ENCODE peak calls at places on chromosomes 3 and 15, in five cellular contexts. One of them, this sample, is unnamed.

GRCh38 chr3:195736866-195737490 is 16.2 kb downstream of the MUC20 start:
- DNase-seq in progenitor cell of endocrine pancreas: no peak
- DNase-seq in astrocyte: no peak
- DNase-seq in GM12865: no peak
- DNase-seq in SK-N-SH: no peak
- DNase-seq in this sample: no peak

GRCh38 chr3:55570361-55570760 is 83.3 kb upstream of the WNT5A start:
- DNase-seq in SK-N-SH: no peak
- DNase-seq in progenitor cell of endocrine pancreas: no peak
- DNase-seq in astrocyte: peak; percentile 76
- DNase-seq in GM12865: no peak
- DNase-seq in this sample: no peak

GRCh38 chr3:8629151-8630021 is 15.2 kb downstream of the SSUH2 start:
- DNase-seq in SK-N-SH: no peak
- DNase-seq in astrocyte: peak; percentile 93
- DNase-seq in GM12865: peak; percentile 54
- DNase-seq in progenitor cell of endocrine pancreas: no peak
- DNase-seq in this sample: peak; percentile 87

GRCh38 chr3:196406806-196407470 is 25.3 kb downstream of the UBXN7 start:
- DNase-seq in SK-N-SH: peak; percentile 42
- DNase-seq in GM12865: no peak
- DNase-seq in progenitor cell of endocrine pancreas: no peak
- DNase-seq in astrocyte: peak; percentile 76
- DNase-seq in this sample: peak; percentile 82

GRCh38 chr3:61809879-61810278 is 248.5 kb downstream of the PTPRG start:
- DNase-seq in astrocyte: no peak
- DNase-seq in progenitor cell of endocrine pancreas: no peak
- DNase-seq in SK-N-SH: no peak
- DNase-seq in GM12865: no peak
- DNase-seq in this sample: no peak

GRCh38 chr3:124639406-124640237 is 90.6 kb upstream of the UMPS start:
- DNase-seq in progenitor cell of endocrine pancreas: no peak
- DNase-seq in GM12865: peak; percentile 62
- DNase-seq in SK-N-SH: no peak
- DNase-seq in astrocyte: no peak
- DNase-seq in this sample: no peak

GRCh38 chr3:102269401-102269800 is 165.4 kb upstream of the ZPLD1 start:
- DNase-seq in SK-N-SH: no peak
- DNase-seq in progenitor cell of endocrine pancreas: no peak
- DNase-seq in astrocyte: no peak
- DNase-seq in GM12865: no peak
- DNase-seq in this sample: no peak

GRCh38 chr3:135992072-135992471 is 26.5 kb downstream of the PPP2R3A start:
- DNase-seq in SK-N-SH: no peak
- DNase-seq in GM12865: no peak
- DNase-seq in astrocyte: peak; percentile 89
- DNase-seq in progenitor cell of endocrine pancreas: no peak
- DNase-seq in this sample: peak; percentile 86

GRCh38 chr15:100596792-100597191 is 5.2 kb downstream of the LINS1 start:
- DNase-seq in SK-N-SH: no peak
- DNase-seq in GM12865: peak; percentile 91
- DNase-seq in progenitor cell of endocrine pancreas: no peak
- DNase-seq in astrocyte: peak; percentile 78
- DNase-seq in this sample: no peak

DNA sequence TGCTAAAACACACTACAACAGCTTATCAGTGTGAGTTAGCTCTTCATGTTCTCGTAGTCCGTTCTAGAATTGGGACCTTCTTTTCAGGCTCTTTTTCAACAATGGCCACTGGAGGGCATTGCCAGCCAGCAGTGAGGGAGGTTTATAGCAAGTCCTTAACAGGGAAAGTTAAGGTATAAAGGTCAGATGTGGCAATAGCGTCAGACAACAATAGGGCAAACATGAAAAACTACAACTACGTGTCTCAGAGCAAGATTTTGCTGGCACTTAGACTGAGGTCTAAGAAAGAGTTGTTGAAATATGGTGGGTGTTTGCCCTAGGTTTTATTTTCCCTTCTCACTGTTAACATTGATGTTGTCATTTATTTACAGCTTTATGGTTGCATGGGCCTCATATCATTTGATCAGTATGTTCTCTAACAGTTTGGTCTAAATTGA is 161.4 kb downstream of the GMNC start:
- DNase-seq in SK-N-SH: no peak
- DNase-seq in GM12865: peak; percentile 47
- DNase-seq in astrocyte: peak; percentile 18
- DNase-seq in progenitor cell of endocrine pancreas: peak; percentile 10
- DNase-seq in this sample: peak; percentile 37
- TF ChIP-seq CTCF in SK-N-SH: peak; percentile 67
- TF ChIP-seq CTCF in GM12865: peak; percentile 47
- TF ChIP-seq CTCF in astrocyte: peak; percentile 53
- TF ChIP-seq CTCF in progenitor cell of endocrine pancreas: peak; percentile 69
- TF ChIP-seq CTCF in this sample: peak; percentile 77

DNA sequence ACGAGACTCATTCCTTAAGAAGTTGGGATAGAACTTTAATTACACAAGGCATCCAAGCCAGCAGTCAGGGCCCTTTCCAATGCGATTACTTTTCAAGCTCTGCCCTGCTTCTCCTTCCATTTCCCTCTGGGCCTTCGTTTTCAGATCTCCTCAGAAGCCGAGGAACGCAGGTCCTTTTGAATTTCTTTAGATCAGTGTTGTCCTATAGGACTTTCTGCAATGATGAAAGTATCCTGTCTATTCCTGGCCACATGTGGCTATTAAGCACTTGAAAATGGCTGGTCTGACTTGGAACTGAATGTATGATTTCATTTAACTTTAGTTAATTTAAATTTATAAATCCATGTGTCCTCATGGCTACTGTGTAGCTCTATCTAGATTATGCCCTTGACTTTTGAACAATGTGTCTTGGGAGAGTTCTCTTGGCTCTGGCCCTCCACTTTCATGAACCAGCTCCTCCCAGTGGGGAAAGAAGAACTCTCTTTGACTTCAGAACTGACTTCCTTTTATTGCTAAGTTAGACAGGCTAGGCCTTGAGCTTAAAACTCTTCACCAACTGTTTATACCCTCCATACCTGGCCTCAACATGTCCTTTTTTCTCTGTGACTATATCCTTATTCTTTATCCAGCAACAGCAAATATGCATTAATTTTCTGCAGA is 22.7 kb downstream of the TGFBR2 start:
- DNase-seq in astrocyte: no peak
- DNase-seq in SK-N-SH: no peak
- DNase-seq in progenitor cell of endocrine pancreas: no peak
- DNase-seq in GM12865: no peak
- DNase-seq in this sample: peak; percentile 21
- TF ChIP-seq CTCF in astrocyte: no peak
- TF ChIP-seq CTCF in SK-N-SH: peak; percentile 32
- TF ChIP-seq CTCF in progenitor cell of endocrine pancreas: no peak
- TF ChIP-seq CTCF in GM12865: no peak
- TF ChIP-seq CTCF in this sample: peak; percentile 53

DNA sequence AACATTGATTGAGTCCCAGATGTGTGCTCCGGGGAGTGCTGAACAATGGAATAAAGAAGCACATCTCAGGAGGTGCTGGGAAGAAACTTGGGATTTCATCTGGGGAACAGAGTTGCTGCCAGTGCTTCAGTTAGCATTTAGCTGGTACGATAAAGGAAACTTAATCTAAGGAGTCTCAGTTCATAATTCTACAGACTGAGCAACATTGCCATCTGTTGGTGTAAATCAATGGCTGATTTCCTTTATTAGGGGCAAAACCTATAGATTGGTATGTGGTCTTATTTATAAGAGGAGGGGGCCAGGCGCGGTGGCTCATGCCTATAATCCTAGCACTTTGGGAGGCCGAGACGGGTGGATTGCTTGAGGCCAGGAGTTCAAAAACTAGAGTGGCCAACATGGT is 8.9 kb downstream of the MKRN2OS start:
- DNase-seq in astrocyte: no peak
- DNase-seq in progenitor cell of endocrine pancreas: no peak
- DNase-seq in SK-N-SH: no peak
- DNase-seq in GM12865: no peak
- DNase-seq in this sample: no peak
- TF ChIP-seq CTCF in astrocyte: peak; percentile 9
- TF ChIP-seq CTCF in progenitor cell of endocrine pancreas: no peak
- TF ChIP-seq CTCF in SK-N-SH: peak; percentile 33
- TF ChIP-seq CTCF in GM12865: no peak
- TF ChIP-seq CTCF in this sample: peak; percentile 38

GRCh38 chr15:41466711-41467110 is 27.0 kb upstream of the ITPKA start:
- DNase-seq in progenitor cell of endocrine pancreas: no peak
- DNase-seq in SK-N-SH: no peak
- DNase-seq in GM12865: no peak
- DNase-seq in astrocyte: no peak
- DNase-seq in this sample: no peak

GRCh38 chr15:41464889-41465580 is 28.6 kb upstream of the ITPKA start:
- DNase-seq in progenitor cell of endocrine pancreas: no peak
- DNase-seq in GM12865: no peak
- DNase-seq in SK-N-SH: no peak
- DNase-seq in astrocyte: no peak
- DNase-seq in this sample: no peak

GRCh38 chr15:41462396-41462795 is 31.3 kb upstream of the ITPKA start:
- DNase-seq in progenitor cell of endocrine pancreas: no peak
- DNase-seq in SK-N-SH: no peak
- DNase-seq in astrocyte: no peak
- DNase-seq in GM12865: no peak
- DNase-seq in this sample: no peak

GRCh38 chr15:41465822-41466421 is 27.8 kb upstream of the ITPKA start:
- DNase-seq in SK-N-SH: peak; percentile 62
- DNase-seq in GM12865: peak; percentile 72
- DNase-seq in astrocyte: peak; percentile 27
- DNase-seq in progenitor cell of endocrine pancreas: no peak
- DNase-seq in this sample: peak; percentile 19
- TF ChIP-seq CTCF in SK-N-SH: peak; percentile 97
- TF ChIP-seq CTCF in GM12865: peak; percentile 98
- TF ChIP-seq CTCF in astrocyte: peak; percentile 100
- TF ChIP-seq CTCF in progenitor cell of endocrine pancreas: peak; percentile 86
- TF ChIP-seq CTCF in this sample: peak; percentile 92

DNA sequence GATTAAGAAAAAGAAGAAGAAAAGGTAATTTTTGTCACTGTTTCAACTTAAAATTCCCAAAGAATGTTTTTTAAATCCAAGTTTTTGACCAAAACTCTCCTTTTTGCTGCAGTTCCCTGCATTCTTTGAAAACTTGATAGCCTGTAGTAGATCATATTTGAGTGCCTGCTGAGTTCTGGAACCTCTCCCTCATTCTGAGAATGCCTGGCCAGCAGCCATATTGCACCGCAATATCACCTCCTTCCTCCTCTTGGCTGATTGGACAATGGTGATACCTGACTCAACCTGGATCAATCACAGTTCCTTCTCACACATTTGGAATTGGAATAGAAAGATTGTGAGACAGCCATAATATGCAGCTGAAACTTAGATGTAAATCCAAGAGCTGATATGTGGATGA is 97.6 kb upstream of the GAP43 start:
- DNase-seq in GM12865: no peak
- DNase-seq in astrocyte: peak; percentile 25
- DNase-seq in SK-N-SH: no peak
- DNase-seq in progenitor cell of endocrine pancreas: no peak
- DNase-seq in this sample: no peak
- TF ChIP-seq CTCF in GM12865: no peak
- TF ChIP-seq CTCF in astrocyte: no peak
- TF ChIP-seq CTCF in SK-N-SH: no peak
- TF ChIP-seq CTCF in progenitor cell of endocrine pancreas: no peak
- TF ChIP-seq CTCF in this sample: no peak

GRCh38 chr15:66167854-66168253 is 85.7 kb downstream of the MEGF11 start:
- DNase-seq in SK-N-SH: no peak
- DNase-seq in progenitor cell of endocrine pancreas: no peak
- DNase-seq in astrocyte: no peak
- DNase-seq in GM12865: no peak
- DNase-seq in this sample: no peak

GRCh38 chr15:66170042-66170441 is 83.5 kb downstream of the MEGF11 start:
- DNase-seq in SK-N-SH: no peak
- DNase-seq in progenitor cell of endocrine pancreas: no peak
- DNase-seq in GM12865: no peak
- DNase-seq in astrocyte: no peak
- DNase-seq in this sample: no peak

GRCh38 chr15:66169625-66170024 is 83.9 kb downstream of the MEGF11 start:
- DNase-seq in GM12865: no peak
- DNase-seq in SK-N-SH: no peak
- DNase-seq in astrocyte: no peak
- DNase-seq in progenitor cell of endocrine pancreas: no peak
- DNase-seq in this sample: no peak

GRCh38 chr15:66170716-66171115 is 82.8 kb downstream of the MEGF11 start:
- DNase-seq in progenitor cell of endocrine pancreas: no peak
- DNase-seq in GM12865: no peak
- DNase-seq in astrocyte: no peak
- DNase-seq in SK-N-SH: no peak
- DNase-seq in this sample: no peak

GRCh38 chr15:66169023-66169422 is 84.5 kb downstream of the MEGF11 start:
- DNase-seq in GM12865: no peak
- DNase-seq in progenitor cell of endocrine pancreas: no peak
- DNase-seq in SK-N-SH: no peak
- DNase-seq in astrocyte: no peak
- DNase-seq in this sample: no peak
- TF ChIP-seq CTCF in GM12865: no peak
- TF ChIP-seq CTCF in progenitor cell of endocrine pancreas: no peak
- TF ChIP-seq CTCF in SK-N-SH: no peak
- TF ChIP-seq CTCF in astrocyte: no peak
- TF ChIP-seq CTCF in this sample: no peak

GRCh38 chr15:40338041-40338657 is 2.6 kb downstream of the CCDC9B start:
- DNase-seq in SK-N-SH: peak; percentile 95
- DNase-seq in progenitor cell of endocrine pancreas: peak; percentile 69
- DNase-seq in GM12865: peak; percentile 82
- DNase-seq in astrocyte: no peak
- DNase-seq in this sample: no peak

GRCh38 chr15:40340740-40341400 is at the start of gene CCDC9B:
- DNase-seq in SK-N-SH: peak; percentile 91
- DNase-seq in progenitor cell of endocrine pancreas: no peak
- DNase-seq in GM12865: no peak
- DNase-seq in astrocyte: peak; percentile 74
- DNase-seq in this sample: peak; percentile 76

GRCh38 chr15:40340038-40340739 is 550 bp downstream of the CCDC9B start:
- DNase-seq in SK-N-SH: peak; percentile 74
- DNase-seq in progenitor cell of endocrine pancreas: no peak
- DNase-seq in GM12865: no peak
- DNase-seq in astrocyte: peak; percentile 73
- DNase-seq in this sample: peak; percentile 26

GRCh38 chr15:40338921-40339620 is 1.7 kb downstream of the CCDC9B start:
- DNase-seq in astrocyte: peak; percentile 91
- DNase-seq in GM12865: no peak
- DNase-seq in SK-N-SH: no peak
- DNase-seq in progenitor cell of endocrine pancreas: no peak
- DNase-seq in this sample: peak; percentile 92

DNA sequence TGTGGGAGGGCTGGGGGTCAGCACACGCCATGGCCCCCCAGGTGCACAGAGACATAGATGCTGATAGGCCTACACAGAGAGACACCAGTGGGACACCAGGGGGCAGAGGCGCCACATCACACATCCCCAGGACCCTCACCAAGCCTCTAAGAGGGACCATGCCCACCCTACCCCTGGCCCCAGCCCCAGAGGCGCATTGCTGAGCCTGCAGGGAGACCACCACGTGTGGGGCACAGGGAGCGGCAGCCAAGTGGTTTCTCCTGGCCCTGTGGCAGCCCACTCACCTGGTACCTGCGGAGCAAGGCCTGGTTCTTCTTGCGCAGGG is 1.2 kb downstream of the CCDC9B start:
- DNase-seq in astrocyte: no peak
- DNase-seq in GM12865: no peak
- DNase-seq in SK-N-SH: peak; percentile 66
- DNase-seq in progenitor cell of endocrine pancreas: no peak
- DNase-seq in this sample: no peak
- TF ChIP-seq CTCF in astrocyte: no peak
- TF ChIP-seq CTCF in GM12865: no peak
- TF ChIP-seq CTCF in SK-N-SH: peak; percentile 44
- TF ChIP-seq CTCF in progenitor cell of endocrine pancreas: no peak
- TF ChIP-seq CTCF in this sample: peak; percentile 36